ENCODE peak calls at places on chromosomes 1 and 21, in seven cellular contexts. E is IMR-90, M is trophoblast cell, O is mesendoderm, H is neuronal stem cell, N is H1, I is H9. F is an unnamed sample.

GRCh38 chr1:186865253-186865652 is 36.5 kb downstream of the PLA2G4A start:
- DNase-seq in H (no peak), N (no peak), E (no peak), O (no peak), M (no peak), I (no peak), F (no peak)

GRCh38 chr1:33819290-33819912 is 44.5 kb upstream of the HMGB4 start:
- DNase-seq in M (no peak), E (no peak), I (no peak), H (no peak), N (no peak), O (no peak), F (no peak)

GRCh38 chr1:151832318-151832984 is 849 bp upstream of the RORC start:
- DNase-seq in O (no peak), I (no peak), E (peak), M (no peak), H (no peak), N (no peak), F (no peak)

GRCh38 chr21:35905973-35906357 is 154.4 kb downstream of the SETD4 start:
- DNase-seq in O (no peak), N (no peak), H (no peak), E (no peak), M (no peak), I (no peak), F (no peak)

GRCh38 chr1:208569181-208569580 is 325.0 kb upstream of the PLXNA2 start:
- DNase-seq in N (no peak), I (no peak), H (no peak), O (no peak), E (no peak), M (no peak), F (no peak)

GRCh38 chr1:169266133-169266532 is 101.5 kb downstream of the NME7 start:
- DNase-seq in H (no peak), N (no peak), E (no peak), O (no peak), I (no peak), M (no peak), F (no peak)

GRCh38 chr1:19452221-19452663 is 33.1 kb downstream of the CAPZB start:
- DNase-seq in N (no peak), E (peak), H (no peak), M (no peak), I (no peak), O (no peak), F (no peak)

GRCh38 chr1:84001501-84001900 is 2.6 kb upstream of the TTLL7 start:
- DNase-seq in N (no peak), O (no peak), M (no peak), I (no peak), E (no peak), H (no peak), F (no peak)

GRCh38 chr1:93844262-93845045 is 34.6 kb downstream of the DNTTIP2 start:
- DNase-seq in O (peak), M (peak), E (peak), H (peak), I (peak), N (no peak), F (peak)

GRCh38 chr21:27580276-27580675 is 613.4 kb upstream of the ADAMTS5 start:
- DNase-seq in H (no peak), E (peak), I (no peak), M (no peak), O (no peak), N (no peak), F (no peak)

GRCh38 chr1:227766015-227766634 is 30.9 kb downstream of the SNAP47 start:
- DNase-seq in N (no peak), E (peak), H (no peak), I (no peak), M (peak), O (no peak), F (no peak)

GRCh38 chr1:25875154-25875855 is at the start of gene PAQR7:
- DNase-seq in I (peak), M (peak), E (peak), N (no peak), O (peak), H (peak), F (peak)

GRCh38 chr1:32948082-32948722 is 16.4 kb downstream of the RNF19B start:
- DNase-seq in O (no peak), E (no peak), N (no peak), I (no peak), H (no peak), M (no peak), F (no peak)

GRCh38 chr1:172662464-172663109 is 3.7 kb downstream of the FASLG start:
- DNase-seq in N (no peak), O (no peak), I (no peak), M (no peak), H (no peak), E (peak), F (peak)

GRCh38 chr1:155971910-155972809 is 6.2 kb downstream of the ARHGEF2 start:
- DNase-seq in E (no peak), M (no peak), N (no peak), I (no peak), O (no peak), H (no peak), F (no peak)

GRCh38 chr21:34190576-34191301 is 117.4 kb downstream of the MRPS6 start:
- DNase-seq in E (no peak), I (no peak), O (no peak), H (no peak), M (no peak), N (no peak), F (peak)

GRCh38 chr1:205191127-205191577 is 20.4 kb downstream of the DSTYK start:
- DNase-seq in M (no peak), E (peak), N (no peak), O (no peak), H (no peak), I (no peak), F (peak)

GRCh38 chr1:116556289-116557006 is 14.4 kb downstream of the CD58 start:
- DNase-seq in E (peak), O (no peak), H (no peak), I (no peak), N (no peak), M (peak), F (peak)

GRCh38 chr1:117587479-117588356 is 18.1 kb upstream of the TENT5C start:
- DNase-seq in O (no peak), M (no peak), N (no peak), E (no peak), I (no peak), H (no peak), F (no peak)

GRCh38 chr1:61403863-61404615 is 320.9 kb downstream of the TM2D1 start:
- DNase-seq in N (no peak), M (no peak), I (no peak), O (no peak), H (no peak), E (no peak), F (peak)

GRCh38 chr1:61400997-61401396 is 318.6 kb downstream of the NFIA start:
- DNase-seq in O (no peak), N (no peak), E (no peak), H (no peak), M (no peak), I (no peak), F (no peak)

GRCh38 chr1:61406467-61406866 is 318.5 kb downstream of the TM2D1 start:
- DNase-seq in O (no peak), N (no peak), E (no peak), M (no peak), H (no peak), I (no peak), F (no peak)
- H2BK5ac ChIP-seq in O (no peak), N (no peak), E (no peak), M (no peak), H (no peak), I (no peak), F (no peak)

GRCh38 chr1:67736750-67737149 is 51.7 kb downstream of the GADD45A start:
- DNase-seq in E (no peak), N (no peak), H (no peak), M (no peak), O (no peak), I (no peak), F (no peak)
- H3K27ac ChIP-seq in E (peak), N (no peak), H (no peak), M (no peak), O (no peak), I (no peak), F (peak)

GRCh38 chr1:165424454-165425283 is 20.3 kb downstream of the RXRG start:
- DNase-seq in N (no peak), E (no peak), M (no peak), H (no peak), I (no peak), O (no peak), F (peak)
- H2BK5ac ChIP-seq in N (no peak), E (no peak), M (no peak), H (no peak), I (no peak), O (no peak), F (no peak)

GRCh38 chr1:228969968-228970800 is 234.9 kb downstream of the RHOU start:
- DNase-seq in I (no peak), O (no peak), N (no peak), M (peak), E (no peak), H (no peak), F (no peak)

GRCh38 chr1:228964178-228964819 is 229.0 kb downstream of the RHOU start:
- DNase-seq in M (peak), N (no peak), E (peak), O (peak), H (no peak), I (peak), F (peak)

GRCh38 chr1:228972576-228972975 is 237.3 kb downstream of the RHOU start:
- DNase-seq in N (no peak), O (no peak), M (no peak), H (no peak), E (no peak), I (no peak), F (no peak)

GRCh38 chr1:228963795-228964177 is 228.5 kb downstream of the RHOU start:
- DNase-seq in H (no peak), O (no peak), N (no peak), I (no peak), E (no peak), M (no peak), F (no peak)

DNA sequence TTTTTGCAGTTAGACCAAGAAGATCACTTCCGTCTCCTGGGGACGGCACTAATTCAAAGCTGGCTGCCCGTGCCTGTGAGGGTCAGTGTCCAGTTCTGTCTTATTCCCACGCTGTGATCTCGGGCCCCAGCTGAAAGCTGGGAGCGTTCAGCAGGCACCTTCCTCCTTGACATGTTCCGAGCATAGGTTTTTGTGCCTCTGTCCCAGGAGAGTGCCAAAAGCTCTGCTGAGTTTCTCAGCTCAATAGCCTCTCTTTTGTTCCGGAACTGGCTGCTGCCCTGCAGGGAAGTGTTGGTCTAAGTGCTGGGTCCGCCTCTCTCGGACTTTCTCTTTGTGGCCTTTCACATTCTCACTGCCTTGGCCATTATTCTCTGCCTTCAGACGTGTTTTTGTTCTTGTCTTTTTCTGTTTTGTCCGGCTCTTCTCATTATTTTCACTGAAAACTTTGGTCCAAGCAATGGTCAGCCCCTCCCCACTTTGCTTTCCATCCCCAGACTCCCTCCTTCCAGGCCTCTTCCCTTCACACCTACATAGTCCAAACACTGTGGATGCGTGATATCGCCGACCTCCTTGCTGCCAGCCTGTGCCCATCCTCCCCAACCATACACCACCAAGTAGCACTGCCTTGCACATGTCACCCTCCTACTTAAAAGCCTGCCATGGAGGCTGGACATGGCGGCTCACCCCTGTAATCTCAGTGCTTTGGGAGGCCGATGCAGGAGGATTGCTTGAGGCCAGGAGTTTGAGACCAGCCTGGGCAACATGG is 233.7 kb downstream of the RHOU start:
- DNase-seq in E (no peak), H (peak), M (no peak), I (no peak), N (no peak), O (no peak), F (no peak)
- H3K27ac ChIP-seq in E (no peak), H (peak), M (no peak), I (no peak), N (no peak), O (no peak), F (no peak)

DNA sequence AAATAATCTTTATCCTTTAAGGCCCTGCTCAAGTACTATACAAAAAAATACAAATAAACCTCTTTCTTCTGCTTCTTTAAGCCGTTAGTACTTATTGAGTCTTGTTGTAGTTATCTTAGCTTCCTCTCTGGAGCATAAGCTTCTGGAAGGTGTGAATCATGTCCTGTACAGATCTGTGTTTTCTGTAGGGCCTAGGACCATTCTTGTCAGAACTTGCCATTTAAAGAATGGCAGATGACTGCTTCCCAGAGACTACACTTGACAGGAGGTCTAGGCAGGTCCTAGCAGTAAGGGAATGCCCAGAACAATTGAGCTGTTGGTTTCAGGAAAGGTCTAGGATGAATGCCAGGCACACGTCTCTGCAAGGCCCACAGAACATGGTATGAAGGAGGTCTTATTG is 12.9 kb downstream of the NEK7 start:
- DNase-seq in I (no peak), H (no peak), M (no peak), O (no peak), N (no peak), E (no peak), F (peak)
- H2BK5ac ChIP-seq in I (no peak), H (no peak), M (no peak), O (no peak), N (no peak), E (peak), F (no peak)

DNA sequence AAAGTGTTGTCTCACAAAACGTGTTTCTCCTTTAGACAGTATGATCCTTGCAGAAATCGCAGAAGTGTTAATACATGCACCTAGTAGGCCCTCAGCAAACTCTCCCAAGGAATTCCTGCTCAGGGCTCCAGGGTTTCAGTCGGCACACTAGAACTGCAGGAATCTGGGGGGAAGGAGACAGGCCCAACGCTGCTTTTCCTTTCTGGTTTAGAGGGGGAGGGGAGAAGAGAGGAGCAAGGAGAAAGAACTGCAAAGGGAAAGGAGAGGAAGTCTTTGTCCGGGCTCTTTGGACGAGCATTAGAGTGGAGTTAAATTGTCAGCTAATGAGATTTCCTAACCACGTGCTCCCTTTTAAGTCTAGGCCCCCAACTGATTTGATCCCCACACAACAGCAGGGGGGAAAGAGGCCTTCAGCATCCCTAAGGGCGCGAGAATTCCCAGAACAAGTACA is 103.7 kb upstream of the SOD1 start:
- DNase-seq in E (no peak), I (peak), N (peak), M (no peak), H (peak), O (peak), F (no peak)
- H3K27ac ChIP-seq in E (no peak), I (no peak), N (peak), M (peak), H (peak), O (peak), F (no peak)

F was measured in mesenchymal stem cell.